ENCODE peak calls at places on chromosomes 12 and 14, in four cellular contexts. T, P, V and F are unnamed samples.

GRCh38 chr12:130714091-130714590 is 2.0 kb downstream of the RIMBP2 start:
- DNase-seq in T (no peak), P (no peak), V (no peak), F (no peak)

GRCh38 chr12:89756638-89757321 is 48.1 kb upstream of the ATP2B1 start:
- DNase-seq in T (peak), P (peak), V (no peak), F (peak)

GRCh38 chr14:97120204-97121120 is 323.3 kb downstream of the VRK1 start:
- DNase-seq in T (no peak), P (no peak), V (no peak), F (no peak)

GRCh38 chr12:19428261-19428660 is 11.0 kb upstream of the AEBP2 start:
- DNase-seq in T (no peak), P (no peak), V (no peak), F (no peak)

GRCh38 chr14:34223302-34224150 is 238.5 kb downstream of the SPTSSA start:
- DNase-seq in T (no peak), P (no peak), V (no peak), F (no peak)

GRCh38 chr12:32183646-32184045 is 77.0 kb downstream of the BICD1 start:
- DNase-seq in T (peak), P (peak), V (no peak), F (no peak)

GRCh38 chr14:81400202-81400678 is at the start of gene STON2:
- DNase-seq in T (no peak), P (peak), V (no peak), F (peak)

GRCh38 chr14:106491851-106492250 is 965.5 kb downstream of the TMEM121 start:
- DNase-seq in T (no peak), P (peak), V (peak), F (no peak)

GRCh38 chr14:103001651-103002396 is 55.5 kb downstream of the CDC42BPB start:
- DNase-seq in T (no peak), P (no peak), V (no peak), F (no peak)

GRCh38 chr12:48828293-48828692 is 10.0 kb downstream of the CACNB3 start:
- DNase-seq in T (no peak), P (no peak), V (no peak), F (no peak)

GRCh38 chr12:87793134-87793533 is 236.1 kb downstream of the C12orf50 start:
- DNase-seq in T (peak), P (peak), V (no peak), F (no peak)

GRCh38 chr14:94390372-94391086 is 2.1 kb upstream of the SERPINA1 start:
- DNase-seq in T (no peak), P (no peak), V (no peak), F (no peak)

GRCh38 chr12:52615208-52615868 is 3.0 kb downstream of the KRT73 start:
- DNase-seq in T (peak), P (no peak), V (peak), F (no peak)

GRCh38 chr14:63940387-63940786 is 87.6 kb downstream of the SYNE2 start:
- DNase-seq in T (no peak), P (no peak), V (no peak), F (no peak)

GRCh38 chr12:42589465-42590323 is at the start of gene PRICKLE1:
- DNase-seq in T (peak), P (peak), V (peak), F (no peak)

GRCh38 chr12:131591714-131592709 is 118.9 kb upstream of the SFSWAP start:
- DNase-seq in T (no peak), P (no peak), V (no peak), F (no peak)

GRCh38 chr12:53198470-53199110 is 8.5 kb downstream of the ITGB7 start:
- DNase-seq in T (no peak), P (no peak), V (no peak), F (no peak)

GRCh38 chr14:49999216-49999761 is 106.4 kb downstream of the ARF6 start:
- DNase-seq in T (peak), P (peak), V (no peak), F (peak)

GRCh38 chr14:59188461-59189280 is at the start of gene DAAM1:
- DNase-seq in T (peak), P (peak), V (peak), F (peak)

GRCh38 chr14:59187802-59188460 is 536 bp upstream of the DAAM1 start:
- DNase-seq in T (no peak), P (peak), V (no peak), F (no peak)

GRCh38 chr14:59190372-59190771 is 1.9 kb downstream of the DAAM1 start:
- DNase-seq in T (no peak), P (peak), V (no peak), F (no peak)

GRCh38 chr14:59189822-59190368 is 1.4 kb downstream of the DAAM1 start:
- DNase-seq in T (peak), P (peak), V (peak), F (peak)

DNA sequence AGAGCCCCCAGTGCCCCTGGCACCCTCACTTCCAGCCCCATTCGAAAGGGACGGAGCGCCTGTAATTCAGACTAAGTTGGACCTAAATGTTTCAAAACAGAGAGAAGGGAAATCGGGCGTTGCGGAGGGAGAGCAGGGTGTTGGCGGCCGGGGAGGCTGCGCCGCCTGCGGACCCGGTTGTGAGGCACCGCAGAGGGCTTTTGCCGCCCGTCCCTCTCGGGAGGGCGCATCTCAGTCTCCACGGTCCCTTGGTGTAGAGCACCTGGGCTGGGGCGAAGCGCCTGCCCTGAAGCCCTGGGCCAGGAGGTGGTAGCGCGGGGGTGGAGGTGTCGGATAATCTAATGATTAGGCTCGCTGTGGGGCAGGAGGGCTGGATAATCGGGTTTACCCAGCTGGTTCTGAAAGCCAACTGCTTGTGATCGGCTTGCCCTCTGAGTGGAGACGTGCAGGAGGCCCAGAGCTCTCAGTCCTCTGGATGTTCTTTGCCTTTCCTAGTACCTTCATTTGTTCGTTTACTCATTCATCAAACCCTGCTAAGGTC is 884 bp downstream of the DAAM1 start:
- DNase-seq in T (peak), P (peak), V (peak), F (no peak)
- TF ChIP-seq CEBPB in T (no peak), P (no peak), V (no peak), F (no peak)

GRCh38 chr14:69091695-69092094 is 61.2 kb downstream of the DCAF5 start:
- DNase-seq in T (no peak), P (no peak), V (no peak), F (no peak)

GRCh38 chr14:69090187-69090789 is 62.6 kb downstream of the DCAF5 start:
- DNase-seq in T (peak), P (peak), V (no peak), F (peak)

GRCh38 chr14:69094481-69094880 is 58.4 kb downstream of the DCAF5 start:
- DNase-seq in T (peak), P (no peak), V (no peak), F (no peak)

GRCh38 chr14:69093551-69094421 is 59.1 kb downstream of the DCAF5 start:
- DNase-seq in T (peak), P (no peak), V (no peak), F (no peak)

DNA sequence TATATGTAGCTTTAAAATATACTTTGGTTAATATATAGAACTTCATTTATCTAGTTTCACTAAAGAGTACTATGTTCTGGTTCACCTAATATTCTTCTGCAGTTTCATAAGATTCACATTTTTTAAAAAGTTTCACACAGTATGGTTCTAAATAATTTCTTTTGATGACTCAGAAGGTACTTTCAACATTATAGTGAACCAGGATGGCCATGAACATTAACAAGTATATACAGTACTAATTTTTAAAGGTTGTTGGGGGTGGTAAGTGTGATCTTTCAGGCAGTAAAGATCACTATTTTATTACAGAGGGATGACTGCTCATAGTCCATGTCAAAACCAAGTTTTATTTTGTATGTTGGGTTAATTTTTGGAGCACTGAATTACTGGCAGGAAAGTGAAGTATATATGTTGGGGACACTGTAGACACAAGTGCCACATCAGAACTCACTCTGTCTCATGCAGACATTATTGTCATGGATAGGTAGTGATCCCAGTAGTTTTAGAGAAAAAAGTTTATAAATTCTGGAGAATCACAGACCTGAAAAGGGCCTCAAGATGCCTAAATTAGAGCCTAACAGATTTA is 60.0 kb downstream of the DCAF5 start:
- DNase-seq in T (peak), P (no peak), V (no peak), F (no peak)
- TF ChIP-seq CEBPB in T (no peak), P (no peak), V (no peak), F (no peak)

GRCh38 chr14:68355415-68355814 is 437.5 kb downstream of the ZFP36L1 start:
- DNase-seq in T (no peak), P (no peak), V (no peak), F (no peak)

GRCh38 chr14:68359862-68360552 is 432.9 kb downstream of the ZFP36L1 start:
- DNase-seq in T (no peak), P (peak), V (no peak), F (peak)

GRCh38 chr14:68358978-68359861 is 433.6 kb downstream of the ZFP36L1 start:
- DNase-seq in T (no peak), P (no peak), V (no peak), F (no peak)

GRCh38 chr14:68361231-68361630 is 431.6 kb downstream of the ZFP36L1 start:
- DNase-seq in T (peak), P (no peak), V (no peak), F (no peak)

GRCh38 chr14:68358500-68358899 is 434.4 kb downstream of the ZFP36L1 start:
- DNase-seq in T (no peak), P (no peak), V (no peak), F (no peak)
- TF ChIP-seq CEBPB in T (no peak), P (no peak), V (no peak), F (no peak)

GRCh38 chr12:111685811-111686573 is at the start of the genes ACAD10 and BRAP:
- DNase-seq in T (peak), P (peak), V (peak), F (peak)

GRCh38 chr12:111685322-111685810 is 390 bp downstream of the BRAP start:
- DNase-seq in T (no peak), P (peak), V (no peak), F (no peak)

GRCh38 chr12:111686574-111687105 is 787 bp downstream of the ACAD10 start:
- DNase-seq in T (peak), P (peak), V (no peak), F (no peak)

GRCh38 chr12:111687952-111688351 is 2.1 kb downstream of the ACAD10 start:
- DNase-seq in T (no peak), P (no peak), V (no peak), F (no peak)

GRCh38 chr12:111687255-111687654 is 1.4 kb downstream of the ACAD10 start:
- DNase-seq in T (no peak), P (peak), V (no peak), F (no peak)
- TF ChIP-seq CEBPB in T (no peak), P (no peak), V (no peak), F (no peak)

GRCh38 chr14:72607386-72608125 is 286.3 kb downstream of the DPF3 start:
- DNase-seq in T (peak), P (no peak), V (peak), F (no peak)
- TF ChIP-seq CEBPB in T (no peak), P (no peak), V (no peak), F (no peak)

GRCh38 chr12:128190614-128191013 is 76.4 kb upstream of the TMEM132C start:
- DNase-seq in T (no peak), P (no peak), V (peak), F (no peak)
- TF ChIP-seq CEBPB in T (no peak), P (no peak), V (no peak), F (no peak)

GRCh38 chr14:70789361-70789760 is 20.0 kb downstream of the MAP3K9 start:
- DNase-seq in T (peak), P (no peak), V (no peak), F (no peak)
- TF ChIP-seq CEBPB in T (no peak), P (no peak), V (no peak), F (no peak)

DNA sequence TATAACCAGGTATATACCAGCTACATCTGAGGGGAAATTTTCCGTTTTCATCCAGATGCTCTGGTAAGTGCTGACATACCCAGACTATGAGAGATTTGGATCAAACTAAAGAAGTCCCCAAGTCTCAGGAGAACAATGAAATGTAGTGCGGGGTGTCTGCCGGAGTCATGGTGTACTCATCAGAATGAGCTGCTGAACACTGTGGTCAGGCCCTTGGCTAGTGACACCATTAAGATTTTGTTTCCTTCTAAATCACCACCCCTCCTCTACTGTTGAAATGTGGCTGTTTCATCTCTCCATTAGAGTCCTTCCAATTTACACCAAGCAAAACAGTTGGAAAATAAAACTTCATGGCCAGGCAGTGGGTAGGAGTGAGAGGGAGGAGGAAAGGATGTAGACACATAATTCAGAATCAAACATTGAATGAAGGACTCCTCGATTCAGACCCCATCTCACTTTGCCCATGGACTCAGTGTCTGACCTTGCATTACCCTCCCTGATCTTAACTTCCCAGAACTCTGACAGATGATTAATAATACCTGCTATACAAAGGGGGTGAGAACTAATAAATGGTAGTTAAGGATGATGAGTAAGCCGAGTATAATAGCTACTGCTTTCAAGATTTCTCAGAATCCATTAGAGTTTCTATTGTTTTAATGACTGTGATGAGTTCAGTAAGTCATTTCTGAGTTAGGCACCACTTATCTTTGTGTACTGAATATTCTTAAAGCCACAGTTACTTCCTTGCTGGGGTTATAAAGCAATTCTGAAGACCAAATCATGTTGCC is 127.4 kb downstream of the CRADD start:
- DNase-seq in T (no peak), P (no peak), V (no peak), F (no peak)
- TF ChIP-seq CEBPB in T (no peak), P (no peak), V (no peak), F (no peak)

GRCh38 chr12:107903377-107904061 is 129.0 kb downstream of the ASCL4 start:
- DNase-seq in T (no peak), P (peak), V (peak), F (no peak)
- TF ChIP-seq CEBPB in T (no peak), P (no peak), V (no peak), F (no peak)